ENCODE peak calls at places on chromosome 12, in six cellular contexts. H is left ventricle myocardium inferior, X is PC-9, A is cardiac muscle cell, Q is tibial artery, F is GM23248. U is an unnamed sample.
A peak's percentile ranks its signal among the peaks of the same experiment; 100 is the strongest.

GRCh38 chr12:95203477-95203843 is 13.8 kb downstream of the FGD6 start:
- DNase-seq in H (no peak), X (no peak), A (no peak), Q (no peak), F (peak; percentile 22), U (no peak)

GRCh38 chr12:65791400-65791799 is 32.9 kb upstream of the HMGA2 start:
- DNase-seq in F (no peak), A (no peak), H (no peak), X (no peak), Q (no peak), U (no peak)

GRCh38 chr12:26803552-26803951 is 29.4 kb downstream of the ITPR2 start:
- DNase-seq in X (peak; percentile 25), F (peak; percentile 67), Q (no peak), H (no peak), A (no peak), U (no peak)

GRCh38 chr12:105822131-105823103 is 316.3 kb downstream of the NUAK1 start:
- DNase-seq in H (no peak), A (no peak), F (peak; percentile 21), Q (no peak), X (no peak), U (no peak)

GRCh38 chr12:64019101-64019500 is 174.6 kb downstream of the SRGAP1 start:
- DNase-seq in Q (no peak), X (no peak), A (no peak), H (no peak), F (no peak), U (no peak)

GRCh38 chr12:121787063-121787774 is 6.3 kb downstream of the RHOF start:
- DNase-seq in F (no peak), H (no peak), Q (no peak), X (no peak), A (no peak), U (no peak)

GRCh38 chr12:105451211-105451610 is 120.7 kb downstream of the C12orf75 start:
- DNase-seq in A (no peak), F (peak; percentile 92), Q (no peak), H (no peak), X (no peak), U (no peak)

GRCh38 chr12:1338483-1339177 is 255.8 kb downstream of the FBXL14 start:
- DNase-seq in H (no peak), Q (no peak), F (no peak), X (no peak), A (no peak), U (no peak)

GRCh38 chr12:108399514-108399913 is 60.4 kb upstream of the CMKLR1 start:
- DNase-seq in A (no peak), X (no peak), H (peak; percentile 61), F (no peak), Q (no peak), U (no peak)

GRCh38 chr12:132925597-132926416 is 30.3 kb downstream of the ZNF605 start:
- DNase-seq in Q (no peak), A (no peak), F (no peak), X (no peak), H (no peak), U (no peak)
- H3K9me3 ChIP-seq in Q (peaks cover 96% of the 10 kb centered on the region), A (peaks cover 29% of the 10 kb centered on the region), F (peaks cover 32% of the 10 kb centered on the region), X (peaks cover 92% of the 10 kb centered on the region), H (peaks cover 100% of the 10 kb centered on the region), U (peaks cover 30% of the 10 kb centered on the region)

DNA sequence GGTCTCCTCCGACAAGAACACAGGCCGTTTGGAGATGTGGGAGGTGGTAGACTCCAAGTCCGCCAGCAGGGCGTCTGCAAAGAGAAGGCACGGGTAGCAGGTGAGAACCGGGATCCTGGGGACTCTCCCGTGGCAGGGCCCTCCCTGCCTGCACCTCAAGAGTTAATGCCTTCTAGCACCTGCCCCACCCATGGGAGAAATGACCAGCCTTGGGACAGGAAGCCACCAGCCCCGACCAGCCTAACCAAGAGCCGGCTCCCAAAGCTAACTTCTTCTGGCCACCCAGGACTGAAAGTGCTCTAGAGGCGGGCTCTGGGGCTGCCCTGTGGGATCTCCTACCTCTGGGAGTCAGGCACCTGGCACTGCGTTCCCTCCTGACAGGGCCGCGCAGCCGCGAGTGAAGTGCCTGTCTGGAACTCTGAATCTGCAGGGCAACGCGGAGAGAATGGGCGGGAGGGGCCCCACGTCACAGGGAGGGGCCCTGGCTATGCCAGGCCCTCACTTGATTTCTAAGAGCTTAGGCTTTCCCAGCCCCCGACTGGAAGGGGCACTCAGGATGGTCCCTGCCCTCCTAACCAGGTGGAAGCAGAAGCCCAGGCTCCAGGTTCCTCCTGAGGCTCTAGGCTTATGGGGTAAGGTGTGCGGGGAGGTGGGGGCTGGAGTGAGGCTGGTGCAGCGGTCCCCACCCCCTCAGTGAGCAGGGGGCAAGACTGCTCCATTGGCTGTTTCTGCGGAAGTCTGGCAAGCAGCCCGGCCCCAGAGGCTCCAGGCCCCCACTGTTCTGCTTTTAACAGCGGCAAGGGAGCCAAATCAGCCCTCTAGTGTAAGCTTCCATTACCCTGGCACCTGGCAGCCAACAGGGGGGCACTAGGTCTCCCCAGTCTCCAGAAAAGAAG is 23.6 kb upstream of the RPLP0 start:
- DNase-seq in H (peak; percentile 48), Q (no peak), X (peak; percentile 63), A (no peak), F (peak; percentile 46), U (no peak)
- H3K4me1 ChIP-seq in H (peaks cover 60% of the 10 kb centered on the region), Q (peaks cover 12% of the 10 kb centered on the region), X (peaks cover 19% of the 10 kb centered on the region), A (peaks cover 24% of the 10 kb centered on the region), F (peaks cover 26% of the 10 kb centered on the region), U (peaks cover 12% of the 10 kb centered on the region)

DNA sequence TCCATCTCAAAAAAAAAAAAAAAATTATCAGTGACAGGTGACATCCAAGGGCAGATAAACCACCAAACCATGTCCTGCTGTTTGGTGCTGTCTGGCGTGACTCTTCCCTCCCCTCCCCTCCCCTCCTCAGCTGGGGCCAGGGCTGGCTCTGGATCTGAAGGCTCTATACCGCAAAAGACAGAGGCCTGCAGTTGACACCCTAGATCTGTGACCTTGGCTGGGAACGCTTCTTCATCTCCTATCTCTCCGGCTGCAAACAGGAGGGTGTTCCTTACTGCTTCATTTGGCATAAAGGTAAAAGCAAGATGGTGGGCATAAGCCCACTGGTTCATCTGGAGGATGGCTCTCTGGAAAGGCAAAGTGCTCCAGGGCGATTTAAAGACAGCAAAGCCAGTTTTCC is 126.8 kb upstream of the PRMT8 start:
- DNase-seq in F (no peak), A (no peak), H (no peak), X (no peak), Q (no peak), U (no peak)
- H3K27me3 ChIP-seq in F (peaks cover 35% of the 10 kb centered on the region), A (peaks cover 60% of the 10 kb centered on the region), H (peaks cover 78% of the 10 kb centered on the region), X (peaks cover 91% of the 10 kb centered on the region), Q (no peaks in the 10 kb centered on the region), U (peaks cover 33% of the 10 kb centered on the region)

GRCh38 chr12:52751795-52752194 is 25.4 kb downstream of the KRT76 start:
- DNase-seq in A (no peak), X (no peak), H (no peak), F (no peak), Q (no peak), U (no peak)
- H3K9me3 ChIP-seq in A (no peaks in the 10 kb centered on the region), X (no peaks in the 10 kb centered on the region), H (no peaks in the 10 kb centered on the region), F (no peaks in the 10 kb centered on the region), Q (no peaks in the 10 kb centered on the region), U (no peaks in the 10 kb centered on the region)

GRCh38 chr12:53977596-53978464 is 3.1 kb upstream of the HOTAIR start:
- DNase-seq in Q (no peak), F (no peak), A (no peak), X (no peak), H (no peak), U (peak; percentile 47)
- H3K4me1 ChIP-seq in Q (no peaks in the 10 kb centered on the region), F (no peaks in the 10 kb centered on the region), A (peaks cover 4% of the 10 kb centered on the region), X (no peaks in the 10 kb centered on the region), H (peaks cover 27% of the 10 kb centered on the region), U (peaks cover 30% of the 10 kb centered on the region)

GRCh38 chr12:54629925-54630324 is 4.8 kb downstream of the LACRT start:
- DNase-seq in F (no peak), A (no peak), X (no peak), H (no peak), Q (no peak), U (no peak)

GRCh38 chr12:54628186-54628846 is 6.4 kb downstream of the LACRT start:
- DNase-seq in Q (no peak), X (no peak), A (no peak), F (no peak), H (no peak), U (no peak)

GRCh38 chr12:54622463-54623183 is 12.1 kb downstream of the LACRT start:
- DNase-seq in A (no peak), H (no peak), X (no peak), F (peak; percentile 12), Q (no peak), U (no peak)

GRCh38 chr12:54627304-54627703 is 7.4 kb downstream of the LACRT start:
- DNase-seq in H (no peak), F (no peak), A (no peak), X (no peak), Q (no peak), U (no peak)

GRCh38 chr12:54624316-54625279 is 10.1 kb downstream of the LACRT start:
- DNase-seq in Q (no peak), F (no peak), H (no peak), X (no peak), A (peak; percentile 53), U (no peak)
- H3K27me3 ChIP-seq in Q (no peaks in the 10 kb centered on the region), F (peaks cover 41% of the 10 kb centered on the region), H (peaks cover 90% of the 10 kb centered on the region), X (peaks cover 6% of the 10 kb centered on the region), A (peaks cover 11% of the 10 kb centered on the region), U (no peaks in the 10 kb centered on the region)

DNA sequence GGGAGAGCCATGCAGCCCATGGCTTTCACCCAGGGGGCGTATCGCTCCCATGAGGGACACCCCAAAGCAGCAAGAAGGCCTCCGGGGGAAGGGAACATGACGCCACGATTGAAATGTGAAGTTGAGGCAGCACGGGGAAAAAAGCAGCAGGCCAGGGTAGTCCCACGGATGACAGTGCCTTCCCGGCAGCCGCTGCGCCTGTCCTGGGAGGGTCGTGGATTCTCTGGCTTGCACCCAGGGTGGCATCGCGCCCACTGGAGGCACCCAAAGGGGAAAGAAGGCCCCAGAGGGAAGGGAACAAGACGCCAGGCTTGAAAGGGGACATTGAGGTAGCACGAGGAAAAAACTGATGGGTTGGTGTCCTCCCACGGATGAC is 161.6 kb upstream of the ALG10B start:
- DNase-seq in X (no peak), H (no peak), A (no peak), F (no peak), Q (peak; percentile 53), U (no peak)
- H3K9me3 ChIP-seq in X (no peaks in the 10 kb centered on the region), H (no peaks in the 10 kb centered on the region), A (no peaks in the 10 kb centered on the region), F (no peaks in the 10 kb centered on the region), Q (no peaks in the 10 kb centered on the region), U (no peaks in the 10 kb centered on the region)

DNA sequence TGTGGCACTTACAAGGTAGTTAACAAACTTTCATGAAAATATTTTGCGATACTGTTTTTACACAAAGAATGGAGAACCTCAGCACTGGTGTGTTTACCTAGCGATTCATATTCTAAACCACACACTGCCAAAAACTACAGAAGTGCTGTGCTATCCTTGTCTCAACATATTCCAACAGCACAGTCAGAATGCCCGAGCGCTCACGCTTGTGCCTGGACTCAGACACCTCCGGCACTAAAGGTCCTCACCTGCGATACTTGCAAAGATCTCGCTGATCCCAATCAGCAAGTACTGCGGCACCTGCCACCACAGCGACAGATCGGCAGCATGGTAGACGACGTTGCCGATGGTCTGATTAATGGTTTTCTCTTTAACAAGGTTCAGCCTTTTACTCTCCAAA is 23.2 kb downstream of the SLC15A4 start:
- DNase-seq in F (no peak), Q (no peak), X (no peak), A (no peak), H (no peak), U (no peak)
- H3K4me1 ChIP-seq in F (peaks cover 12% of the 10 kb centered on the region), Q (no peaks in the 10 kb centered on the region), X (no peaks in the 10 kb centered on the region), A (no peaks in the 10 kb centered on the region), H (peaks cover 61% of the 10 kb centered on the region), U (no peaks in the 10 kb centered on the region)

U was measured in HAP-1.